ENCODE peak calls at places on chromosomes 1 and 21, in seven cellular contexts. One of them, this sample, is unnamed.

GRCh38 chr1:39952359-39953110 is 2.4 kb upstream of the MFSD2A start:
- DNase-seq in cardiac fibroblast: peak
- DNase-seq in WTC11: no peak
- DNase-seq in activated naive CD4-positive, alpha-beta T cell treated with Interleukin-2 at 50 U/mL for 16 hours: no peak
- DNase-seq in IMR-90: no peak
- DNase-seq in MM.1S: no peak
- DNase-seq in iPS-NIHi11: no peak
- DNase-seq in this sample: no peak

GRCh38 chr1:155648207-155649147 is 38.5 kb downstream of the MSTO1 start:
- DNase-seq in cardiac fibroblast: peak
- DNase-seq in WTC11: no peak
- DNase-seq in activated naive CD4-positive, alpha-beta T cell treated with Interleukin-2 at 50 U/mL for 16 hours: no peak
- DNase-seq in IMR-90: peak
- DNase-seq in MM.1S: no peak
- DNase-seq in iPS-NIHi11: peak
- DNase-seq in this sample: no peak

GRCh38 chr1:20720631-20721051 is 2.8 kb upstream of the KIF17 start:
- DNase-seq in cardiac fibroblast: no peak
- DNase-seq in WTC11: no peak
- DNase-seq in activated naive CD4-positive, alpha-beta T cell treated with Interleukin-2 at 50 U/mL for 16 hours: no peak
- DNase-seq in IMR-90: no peak
- DNase-seq in MM.1S: no peak
- DNase-seq in iPS-NIHi11: no peak
- DNase-seq in this sample: no peak

GRCh38 chr1:189103956-189104355 is 1373.7 kb downstream of the BRINP3 start:
- DNase-seq in cardiac fibroblast: no peak
- DNase-seq in WTC11: no peak
- DNase-seq in activated naive CD4-positive, alpha-beta T cell treated with Interleukin-2 at 50 U/mL for 16 hours: no peak
- DNase-seq in IMR-90: peak
- DNase-seq in MM.1S: no peak
- DNase-seq in iPS-NIHi11: no peak
- DNase-seq in this sample: no peak

GRCh38 chr1:50066806-50067205 is 41.9 kb upstream of the ELAVL4 start:
- DNase-seq in cardiac fibroblast: no peak
- DNase-seq in WTC11: no peak
- DNase-seq in activated naive CD4-positive, alpha-beta T cell treated with Interleukin-2 at 50 U/mL for 16 hours: no peak
- DNase-seq in IMR-90: no peak
- DNase-seq in MM.1S: no peak
- DNase-seq in iPS-NIHi11: no peak
- DNase-seq in this sample: no peak

GRCh38 chr21:38993561-38993960 is 187.8 kb downstream of the ETS2 start:
- DNase-seq in cardiac fibroblast: peak
- DNase-seq in WTC11: no peak
- DNase-seq in activated naive CD4-positive, alpha-beta T cell treated with Interleukin-2 at 50 U/mL for 16 hours: no peak
- DNase-seq in IMR-90: peak
- DNase-seq in MM.1S: no peak
- DNase-seq in iPS-NIHi11: no peak
- DNase-seq in this sample: peak

GRCh38 chr1:168613689-168614655 is 37.6 kb downstream of the XCL1 start:
- DNase-seq in cardiac fibroblast: peak
- DNase-seq in WTC11: no peak
- DNase-seq in activated naive CD4-positive, alpha-beta T cell treated with Interleukin-2 at 50 U/mL for 16 hours: no peak
- DNase-seq in IMR-90: no peak
- DNase-seq in MM.1S: no peak
- DNase-seq in iPS-NIHi11: no peak
- DNase-seq in this sample: no peak

GRCh38 chr1:239619190-239619589 is 232.8 kb downstream of the CHRM3 start:
- DNase-seq in cardiac fibroblast: no peak
- DNase-seq in WTC11: no peak
- DNase-seq in activated naive CD4-positive, alpha-beta T cell treated with Interleukin-2 at 50 U/mL for 16 hours: no peak
- DNase-seq in IMR-90: no peak
- DNase-seq in MM.1S: peak
- DNase-seq in iPS-NIHi11: no peak
- DNase-seq in this sample: no peak

GRCh38 chr1:208803371-208803811 is 559.2 kb upstream of the PLXNA2 start:
- DNase-seq in cardiac fibroblast: no peak
- DNase-seq in WTC11: no peak
- DNase-seq in activated naive CD4-positive, alpha-beta T cell treated with Interleukin-2 at 50 U/mL for 16 hours: no peak
- DNase-seq in IMR-90: no peak
- DNase-seq in MM.1S: peak
- DNase-seq in iPS-NIHi11: no peak
- DNase-seq in this sample: no peak

GRCh38 chr1:204959374-204959773 is 83.6 kb upstream of the CNTN2 start:
- DNase-seq in cardiac fibroblast: no peak
- DNase-seq in WTC11: no peak
- DNase-seq in activated naive CD4-positive, alpha-beta T cell treated with Interleukin-2 at 50 U/mL for 16 hours: no peak
- DNase-seq in IMR-90: no peak
- DNase-seq in MM.1S: no peak
- DNase-seq in iPS-NIHi11: no peak
- DNase-seq in this sample: no peak

GRCh38 chr1:154759196-154759595 is 110.9 kb downstream of the KCNN3 start:
- DNase-seq in cardiac fibroblast: no peak
- DNase-seq in WTC11: no peak
- DNase-seq in activated naive CD4-positive, alpha-beta T cell treated with Interleukin-2 at 50 U/mL for 16 hours: peak
- DNase-seq in IMR-90: no peak
- DNase-seq in MM.1S: no peak
- DNase-seq in iPS-NIHi11: no peak
- DNase-seq in this sample: no peak

GRCh38 chr21:38619865-38620513 is 121.7 kb upstream of the ERG start:
- DNase-seq in cardiac fibroblast: peak
- DNase-seq in WTC11: no peak
- DNase-seq in activated naive CD4-positive, alpha-beta T cell treated with Interleukin-2 at 50 U/mL for 16 hours: no peak
- DNase-seq in IMR-90: no peak
- DNase-seq in MM.1S: no peak
- DNase-seq in iPS-NIHi11: no peak
- DNase-seq in this sample: no peak

GRCh38 chr1:194600716-194601115 is 1414.3 kb upstream of the B3GALT2 start:
- DNase-seq in cardiac fibroblast: no peak
- DNase-seq in WTC11: no peak
- DNase-seq in activated naive CD4-positive, alpha-beta T cell treated with Interleukin-2 at 50 U/mL for 16 hours: no peak
- DNase-seq in IMR-90: no peak
- DNase-seq in MM.1S: no peak
- DNase-seq in iPS-NIHi11: no peak
- DNase-seq in this sample: no peak

GRCh38 chr1:182339684-182340083 is 51.9 kb downstream of the GLUL start:
- DNase-seq in cardiac fibroblast: no peak
- DNase-seq in WTC11: no peak
- DNase-seq in activated naive CD4-positive, alpha-beta T cell treated with Interleukin-2 at 50 U/mL for 16 hours: no peak
- DNase-seq in IMR-90: no peak
- DNase-seq in MM.1S: no peak
- DNase-seq in iPS-NIHi11: no peak
- DNase-seq in this sample: no peak

GRCh38 chr1:247100676-247101279 is 3.4 kb downstream of the ZNF669 start:
- DNase-seq in cardiac fibroblast: no peak
- DNase-seq in WTC11: no peak
- DNase-seq in activated naive CD4-positive, alpha-beta T cell treated with Interleukin-2 at 50 U/mL for 16 hours: no peak
- DNase-seq in IMR-90: no peak
- DNase-seq in MM.1S: no peak
- DNase-seq in iPS-NIHi11: no peak
- DNase-seq in this sample: no peak

GRCh38 chr1:172531846-172532699 is 877 bp upstream of the SUCO start:
- DNase-seq in cardiac fibroblast: peak
- DNase-seq in WTC11: peak
- DNase-seq in activated naive CD4-positive, alpha-beta T cell treated with Interleukin-2 at 50 U/mL for 16 hours: peak
- DNase-seq in IMR-90: peak
- DNase-seq in MM.1S: peak
- DNase-seq in iPS-NIHi11: peak
- DNase-seq in this sample: peak

GRCh38 chr1:27873671-27874384 is 1.5 kb downstream of the THEMIS2 start:
- DNase-seq in cardiac fibroblast: no peak
- DNase-seq in WTC11: no peak
- DNase-seq in activated naive CD4-positive, alpha-beta T cell treated with Interleukin-2 at 50 U/mL for 16 hours: no peak
- DNase-seq in IMR-90: no peak
- DNase-seq in MM.1S: no peak
- DNase-seq in iPS-NIHi11: no peak
- DNase-seq in this sample: no peak

GRCh38 chr1:197692965-197693364 is 82.3 kb downstream of the DENND1B start:
- DNase-seq in cardiac fibroblast: peak
- DNase-seq in WTC11: no peak
- DNase-seq in activated naive CD4-positive, alpha-beta T cell treated with Interleukin-2 at 50 U/mL for 16 hours: no peak
- DNase-seq in IMR-90: peak
- DNase-seq in MM.1S: peak
- DNase-seq in iPS-NIHi11: no peak
- DNase-seq in this sample: no peak

GRCh38 chr1:28898267-28898955 is 16.0 kb upstream of the EPB41 start:
- DNase-seq in cardiac fibroblast: peak
- DNase-seq in WTC11: no peak
- DNase-seq in activated naive CD4-positive, alpha-beta T cell treated with Interleukin-2 at 50 U/mL for 16 hours: no peak
- DNase-seq in IMR-90: no peak
- DNase-seq in MM.1S: no peak
- DNase-seq in iPS-NIHi11: no peak
- DNase-seq in this sample: no peak

GRCh38 chr1:155801149-155801548 is 55.9 kb downstream of the GON4L start:
- DNase-seq in cardiac fibroblast: peak
- DNase-seq in WTC11: no peak
- DNase-seq in activated naive CD4-positive, alpha-beta T cell treated with Interleukin-2 at 50 U/mL for 16 hours: no peak
- DNase-seq in IMR-90: peak
- DNase-seq in MM.1S: no peak
- DNase-seq in iPS-NIHi11: no peak
- DNase-seq in this sample: no peak

GRCh38 chr21:44758781-44759627 is 42.6 kb downstream of the UBE2G2 start:
- DNase-seq in cardiac fibroblast: no peak
- DNase-seq in WTC11: no peak
- DNase-seq in activated naive CD4-positive, alpha-beta T cell treated with Interleukin-2 at 50 U/mL for 16 hours: no peak
- DNase-seq in IMR-90: no peak
- DNase-seq in MM.1S: no peak
- DNase-seq in iPS-NIHi11: peak
- DNase-seq in this sample: peak

GRCh38 chr1:2210786-2211185 is 16.2 kb upstream of the FAAP20 start:
- DNase-seq in cardiac fibroblast: no peak
- DNase-seq in WTC11: no peak
- DNase-seq in activated naive CD4-positive, alpha-beta T cell treated with Interleukin-2 at 50 U/mL for 16 hours: no peak
- DNase-seq in IMR-90: no peak
- DNase-seq in MM.1S: no peak
- DNase-seq in iPS-NIHi11: no peak
- DNase-seq in this sample: no peak

GRCh38 chr1:47927165-47927564 is 70.0 kb downstream of the TRABD2B start:
- DNase-seq in cardiac fibroblast: no peak
- DNase-seq in WTC11: no peak
- DNase-seq in activated naive CD4-positive, alpha-beta T cell treated with Interleukin-2 at 50 U/mL for 16 hours: no peak
- DNase-seq in IMR-90: no peak
- DNase-seq in MM.1S: no peak
- DNase-seq in iPS-NIHi11: no peak
- DNase-seq in this sample: no peak

GRCh38 chr1:74356493-74356892 is 121.3 kb downstream of the TNNI3K start:
- DNase-seq in cardiac fibroblast: no peak
- DNase-seq in WTC11: no peak
- DNase-seq in activated naive CD4-positive, alpha-beta T cell treated with Interleukin-2 at 50 U/mL for 16 hours: no peak
- DNase-seq in IMR-90: peak
- DNase-seq in MM.1S: no peak
- DNase-seq in iPS-NIHi11: no peak
- DNase-seq in this sample: no peak

GRCh38 chr1:27536767-27537166 is 46.8 kb upstream of the WASF2 start:
- DNase-seq in cardiac fibroblast: peak
- DNase-seq in WTC11: peak
- DNase-seq in activated naive CD4-positive, alpha-beta T cell treated with Interleukin-2 at 50 U/mL for 16 hours: no peak
- DNase-seq in IMR-90: peak
- DNase-seq in MM.1S: no peak
- DNase-seq in iPS-NIHi11: peak
- DNase-seq in this sample: no peak

GRCh38 chr1:17523487-17524029 is 15.9 kb upstream of the ARHGEF10L start:
- DNase-seq in cardiac fibroblast: no peak
- DNase-seq in WTC11: no peak
- DNase-seq in activated naive CD4-positive, alpha-beta T cell treated with Interleukin-2 at 50 U/mL for 16 hours: no peak
- DNase-seq in IMR-90: no peak
- DNase-seq in MM.1S: no peak
- DNase-seq in iPS-NIHi11: no peak
- DNase-seq in this sample: no peak

GRCh38 chr1:116334015-116334547 is 39.0 kb upstream of the ATP1A1 start:
- DNase-seq in cardiac fibroblast: peak
- DNase-seq in WTC11: no peak
- DNase-seq in activated naive CD4-positive, alpha-beta T cell treated with Interleukin-2 at 50 U/mL for 16 hours: no peak
- DNase-seq in IMR-90: peak
- DNase-seq in MM.1S: no peak
- DNase-seq in iPS-NIHi11: no peak
- DNase-seq in this sample: no peak

GRCh38 chr1:44154665-44155064 is 13.2 kb upstream of the KLF18 start:
- DNase-seq in cardiac fibroblast: no peak
- DNase-seq in WTC11: no peak
- DNase-seq in activated naive CD4-positive, alpha-beta T cell treated with Interleukin-2 at 50 U/mL for 16 hours: no peak
- DNase-seq in IMR-90: no peak
- DNase-seq in MM.1S: no peak
- DNase-seq in iPS-NIHi11: no peak
- DNase-seq in this sample: no peak

GRCh38 chr1:4665456-4665855 is 11.0 kb downstream of the AJAP1 start:
- DNase-seq in cardiac fibroblast: no peak
- DNase-seq in WTC11: no peak
- DNase-seq in activated naive CD4-positive, alpha-beta T cell treated with Interleukin-2 at 50 U/mL for 16 hours: no peak
- DNase-seq in IMR-90: no peak
- DNase-seq in MM.1S: no peak
- DNase-seq in iPS-NIHi11: no peak
- DNase-seq in this sample: no peak